ENCODE peak calls at places on chromosomes 13 and 19, in eight cellular contexts. U is testis, G is NB4, T is uterus, E is adrenal gland, P is prostate gland, I is ovary, Y is upper lobe of left lung. J is an unnamed sample.

GRCh38 chr19:8335343-8336071 is 7.6 kb downstream of the KANK3 start:
- DNase-seq in U (no peak), E (no peak), G (no peak), T (no peak), P (no peak), Y (no peak), I (no peak), J (no peak)

GRCh38 chr19:52034051-52034728 is 6.0 kb upstream of the ZNF614 start:
- DNase-seq in T (no peak), E (no peak), G (no peak), Y (no peak), U (no peak), P (no peak), I (no peak), J (peak)

GRCh38 chr13:77139311-77139710 is 112.4 kb upstream of the FBXL3 start:
- DNase-seq in T (no peak), U (no peak), I (no peak), G (no peak), E (no peak), P (no peak), Y (no peak), J (peak)

GRCh38 chr19:43675269-43675879 is 5.4 kb upstream of the PLAUR start:
- DNase-seq in G (no peak), U (no peak), Y (peak), E (no peak), T (no peak), P (peak), I (no peak), J (peak)

GRCh38 chr13:33129886-33130285 is 113.7 kb downstream of the KL start:
- DNase-seq in I (no peak), U (no peak), P (no peak), T (no peak), E (no peak), G (no peak), Y (no peak), J (no peak)

GRCh38 chr13:44191504-44192171 is 182.0 kb upstream of the SERP2 start:
- DNase-seq in I (peak), Y (peak), P (peak), G (peak), U (peak), T (peak), E (peak), J (peak)

GRCh38 chr13:102028198-102028597 is 373.6 kb downstream of the FGF14 start:
- DNase-seq in G (no peak), U (no peak), P (no peak), T (no peak), E (no peak), I (no peak), Y (no peak), J (no peak)

GRCh38 chr13:85266771-85267170 is 532.4 kb downstream of the SLITRK6 start:
- DNase-seq in Y (no peak), G (no peak), T (no peak), E (no peak), U (no peak), I (no peak), P (no peak), J (no peak)

GRCh38 chr19:32354345-32354744 is 8.9 kb downstream of the ZNF507 start:
- DNase-seq in E (no peak), G (no peak), P (no peak), Y (no peak), T (no peak), I (no peak), U (no peak), J (no peak)

GRCh38 chr13:98780451-98780850 is 28.0 kb upstream of the SLC15A1 start:
- DNase-seq in T (no peak), P (no peak), U (no peak), I (no peak), Y (no peak), E (no peak), G (no peak), J (no peak)

DNA sequence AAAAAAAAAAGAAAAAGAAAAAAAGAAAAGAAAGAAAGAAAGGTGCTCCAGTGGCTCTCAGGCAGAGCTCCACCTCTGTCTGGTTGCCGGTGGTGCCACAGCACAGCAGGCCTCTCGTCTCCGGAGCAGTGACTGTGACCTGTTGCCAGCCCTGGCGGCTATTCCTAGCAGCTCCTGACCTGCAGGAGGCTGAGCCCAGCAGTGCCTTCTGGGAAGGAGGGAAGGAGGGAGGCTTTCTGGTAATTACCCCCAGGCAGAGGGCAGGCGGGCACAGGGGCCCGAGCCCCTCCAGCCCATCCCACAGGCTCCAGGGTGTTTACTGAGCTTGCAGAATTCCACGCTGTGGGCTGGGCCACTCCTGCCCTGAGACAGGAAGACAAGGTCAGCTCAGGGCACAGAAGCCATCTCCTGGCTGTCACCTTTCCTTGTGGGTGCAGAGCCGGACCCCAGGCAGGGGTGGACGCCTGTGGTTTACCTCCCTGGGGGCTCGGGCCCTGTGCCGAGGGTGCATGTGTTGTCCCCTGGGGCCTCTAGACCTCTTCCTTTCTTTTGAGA is 77.9 kb downstream of the GNG7 start:
- DNase-seq in U (peak), Y (peak), I (no peak), T (no peak), G (peak), E (no peak), P (no peak), J (no peak)
- TF ChIP-seq POLR2A in U (no peak), Y (no peak), I (no peak), T (no peak), G (no peak), E (peak), P (no peak), J (no peak)

GRCh38 chr13:19959831-19960672 is 1.5 kb downstream of the ZMYM2 start:
- DNase-seq in G (peak), T (peak), E (peak), I (peak), P (peak), Y (peak), U (peak), J (peak)
- TF ChIP-seq POLR2A in G (peak), T (peak), E (peak), I (peak), P (peak), Y (no peak), U (no peak), J (no peak)

GRCh38 chr19:40214936-40215335 is 3.2 kb downstream of the TTC9B start:
- DNase-seq in Y (no peak), T (no peak), U (no peak), I (no peak), E (no peak), P (no peak), G (no peak), J (no peak)
- TF ChIP-seq POLR2A in Y (no peak), T (no peak), U (no peak), I (no peak), E (no peak), P (no peak), G (no peak), J (no peak)

GRCh38 chr13:50081899-50082425 is 66.7 kb downstream of the KCNRG start:
- DNase-seq in U (peak), Y (peak), G (peak), T (peak), E (peak), P (peak), I (peak), J (peak)

GRCh38 chr13:50080856-50081105 is 65.5 kb downstream of the KCNRG start:
- DNase-seq in G (no peak), E (no peak), P (no peak), I (no peak), T (no peak), U (no peak), Y (no peak), J (peak)

GRCh38 chr13:50080158-50080855 is 65.1 kb downstream of the KCNRG start:
- DNase-seq in P (peak), U (peak), Y (no peak), I (no peak), T (no peak), E (peak), G (peak), J (peak)

GRCh38 chr13:50082426-50083283 is 67.4 kb downstream of the KCNRG start:
- DNase-seq in U (peak), G (peak), I (peak), T (peak), Y (peak), P (peak), E (peak), J (peak)

GRCh38 chr13:50081106-50081898 is 66.1 kb downstream of the KCNRG start:
- DNase-seq in P (peak), U (peak), T (peak), Y (peak), G (peak), I (peak), E (peak), J (no peak)
- TF ChIP-seq POLR2A in P (no peak), U (no peak), T (no peak), Y (no peak), G (no peak), I (no peak), E (no peak), J (no peak)

GRCh38 chr19:19061491-19061890 is 2.3 kb upstream of the SLC25A42 start:
- DNase-seq in U (no peak), E (no peak), I (no peak), Y (no peak), P (no peak), G (no peak), T (no peak), J (no peak)

GRCh38 chr19:19063183-19064097 is at the start of gene SLC25A42:
- DNase-seq in I (peak), U (peak), G (peak), P (peak), Y (peak), T (peak), E (peak), J (peak)

GRCh38 chr19:19064811-19065745 is 1.3 kb downstream of the SLC25A42 start:
- DNase-seq in U (no peak), I (no peak), Y (no peak), G (peak), E (no peak), P (no peak), T (no peak), J (no peak)

GRCh38 chr19:19062454-19063182 is 1.2 kb upstream of the SLC25A42 start:
- DNase-seq in T (no peak), E (peak), P (no peak), U (no peak), G (peak), I (no peak), Y (no peak), J (peak)

DNA sequence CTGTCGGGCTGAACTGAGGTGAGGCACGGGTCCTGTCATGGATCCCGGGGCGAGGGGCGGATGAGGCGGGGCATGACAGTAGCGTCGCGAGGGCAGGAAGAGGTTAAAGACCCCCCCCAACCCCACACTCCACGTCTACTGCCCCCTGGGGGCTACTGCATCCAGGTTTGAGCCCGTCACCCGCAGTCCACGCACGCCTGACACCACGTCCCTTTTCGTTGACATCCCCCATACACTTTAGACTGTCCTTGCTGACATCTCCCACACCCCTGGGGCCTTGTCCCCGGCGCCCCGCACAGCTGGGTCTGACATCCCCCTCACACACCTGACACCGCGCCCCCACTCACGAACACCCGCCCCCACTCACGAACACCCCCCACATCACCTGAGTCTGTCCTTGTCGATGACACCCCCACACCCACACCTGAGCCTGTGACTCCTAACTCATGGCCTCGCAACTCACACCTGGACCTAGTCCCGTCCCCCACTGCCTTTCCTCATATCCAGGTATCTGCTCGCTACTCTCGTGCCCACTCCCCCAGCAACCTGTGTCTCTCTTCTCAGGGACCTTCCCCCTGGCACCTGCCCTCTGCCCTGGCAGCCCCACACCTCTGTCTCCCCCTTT is 416 bp downstream of the SLC25A42 start:
- DNase-seq in Y (no peak), E (no peak), G (no peak), U (peak), T (no peak), P (peak), I (no peak), J (no peak)
- TF ChIP-seq POLR2A in Y (no peak), E (no peak), G (no peak), U (no peak), T (no peak), P (no peak), I (peak), J (no peak)

GRCh38 chr19:41352609-41353465 is 885 bp downstream of the TGFB1 start:
- DNase-seq in E (peak), T (peak), P (peak), Y (peak), U (peak), I (peak), G (peak), J (peak)

GRCh38 chr19:41351339-41352245 is 2.1 kb downstream of the TGFB1 start:
- DNase-seq in I (peak), Y (peak), E (peak), T (peak), P (no peak), G (peak), U (peak), J (peak)

GRCh38 chr19:41350735-41351338 is 2.9 kb downstream of the TGFB1 start:
- DNase-seq in I (no peak), Y (no peak), U (no peak), T (no peak), E (peak), P (no peak), G (no peak), J (peak)

GRCh38 chr19:41353466-41354342 is at the start of gene TGFB1:
- DNase-seq in U (peak), E (peak), Y (peak), T (peak), G (peak), I (peak), P (peak), J (peak)

GRCh38 chr19:41352279-41352608 is 1.5 kb downstream of the TGFB1 start:
- DNase-seq in I (no peak), T (no peak), E (no peak), U (no peak), Y (no peak), G (no peak), P (no peak), J (no peak)
- TF ChIP-seq POLR2A in I (no peak), T (no peak), E (no peak), U (no peak), Y (no peak), G (no peak), P (no peak), J (no peak)

GRCh38 chr19:13795595-13796300 is 505 bp downstream of the ZSWIM4 start:
- DNase-seq in I (no peak), Y (peak), P (peak), T (no peak), G (no peak), E (peak), U (no peak), J (peak)

GRCh38 chr19:13796301-13797057 is 1.2 kb downstream of the ZSWIM4 start:
- DNase-seq in T (peak), U (peak), G (peak), P (peak), E (peak), Y (peak), I (peak), J (peak)

GRCh38 chr19:13794388-13794751 is 873 bp upstream of the ZSWIM4 start:
- DNase-seq in P (peak), G (no peak), U (peak), E (peak), Y (peak), I (peak), T (peak), J (peak)

GRCh38 chr19:13797058-13797440 is 1.8 kb downstream of the ZSWIM4 start:
- DNase-seq in G (no peak), I (no peak), P (no peak), U (no peak), T (no peak), E (peak), Y (no peak), J (no peak)

DNA sequence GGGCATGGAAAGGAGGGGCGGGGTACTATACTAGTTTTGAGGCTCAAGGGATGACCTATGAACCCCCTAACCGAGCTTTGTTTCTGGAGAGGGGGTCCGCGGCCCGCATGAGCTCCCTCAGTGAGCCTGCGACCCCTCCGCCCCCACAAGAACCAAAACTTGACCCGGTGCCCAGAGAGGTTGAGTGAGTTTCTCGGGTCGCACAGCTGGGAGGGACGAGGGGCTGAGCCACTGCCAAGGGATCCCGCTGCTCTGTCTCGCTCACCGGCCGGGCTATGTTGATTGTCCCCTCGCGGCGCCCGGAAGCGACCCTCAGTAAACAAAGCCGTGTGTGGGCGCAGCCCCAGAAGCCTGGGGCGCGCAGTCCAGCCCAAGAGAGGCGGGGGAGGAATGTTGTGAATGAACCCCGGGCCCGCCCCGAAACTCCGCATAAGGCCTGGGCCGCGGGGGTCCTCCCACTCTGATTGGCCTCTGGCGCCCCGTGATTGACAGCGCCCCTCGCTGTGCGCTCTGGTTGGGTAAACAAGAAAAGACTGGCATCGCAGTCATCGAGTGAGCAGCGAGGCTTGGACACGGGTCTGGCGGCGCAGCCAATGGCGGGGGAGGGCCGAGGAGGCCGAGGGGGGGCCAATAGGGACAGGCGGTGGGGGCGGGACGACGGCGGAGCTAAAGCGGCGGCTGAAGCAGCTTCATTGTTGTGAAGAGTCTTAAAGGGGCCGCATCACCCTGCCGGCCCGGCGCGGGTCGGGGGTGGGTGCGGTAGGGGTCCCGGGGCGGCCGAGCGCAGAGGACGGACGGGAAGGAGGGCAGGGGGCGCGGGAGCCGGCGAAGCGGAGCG is at the start of gene ZSWIM4:
- DNase-seq in E (peak), T (peak), U (peak), G (peak), I (peak), Y (peak), P (peak), J (peak)
- TF ChIP-seq POLR2A in E (peak), T (peak), U (no peak), G (no peak), I (peak), Y (peak), P (peak), J (peak)

J was measured in IMR-90.